ENCODE peak calls at places on chromosomes 13 and 19, in ten cellular contexts. One of them, this sample, is unnamed.

GRCh38 chr13:50244355-50244912 is 229.2 kb downstream of the KCNRG start:
- DNase-seq in Peyer's patch: no peak
- DNase-seq in esophagus squamous epithelium: no peak
- DNase-seq in body of pancreas: no peak
- DNase-seq in breast epithelium: no peak
- DNase-seq in tibial nerve: no peak
- DNase-seq in transverse colon: no peak
- DNase-seq in left ventricle myocardium inferior: no peak
- DNase-seq in K562: no peak
- DNase-seq in astrocyte: peak; percentile 16
- DNase-seq in this sample: no peak

GRCh38 chr13:103640617-103641016 is 574.4 kb upstream of the SLC10A2 start:
- DNase-seq in Peyer's patch: no peak
- DNase-seq in esophagus squamous epithelium: no peak
- DNase-seq in body of pancreas: no peak
- DNase-seq in breast epithelium: no peak
- DNase-seq in tibial nerve: no peak
- DNase-seq in transverse colon: no peak
- DNase-seq in left ventricle myocardium inferior: no peak
- DNase-seq in K562: no peak
- DNase-seq in astrocyte: no peak
- DNase-seq in this sample: no peak

GRCh38 chr13:50893211-50893852 is 16.3 kb upstream of the RNASEH2B start:
- DNase-seq in Peyer's patch: no peak
- DNase-seq in esophagus squamous epithelium: no peak
- DNase-seq in body of pancreas: no peak
- DNase-seq in breast epithelium: no peak
- DNase-seq in tibial nerve: no peak
- DNase-seq in transverse colon: no peak
- DNase-seq in left ventricle myocardium inferior: no peak
- DNase-seq in K562: no peak
- DNase-seq in astrocyte: peak; percentile 16
- DNase-seq in this sample: no peak

GRCh38 chr19:17232258-17232657 is 6.2 kb downstream of the OCEL1 start:
- DNase-seq in Peyer's patch: no peak
- DNase-seq in esophagus squamous epithelium: no peak
- DNase-seq in body of pancreas: no peak
- DNase-seq in breast epithelium: no peak
- DNase-seq in tibial nerve: no peak
- DNase-seq in transverse colon: no peak
- DNase-seq in left ventricle myocardium inferior: no peak
- DNase-seq in K562: no peak
- DNase-seq in astrocyte: no peak
- DNase-seq in this sample: no peak

GRCh38 chr19:51093510-51094345 is 11.0 kb upstream of the KLK14 start:
- DNase-seq in Peyer's patch: no peak
- DNase-seq in esophagus squamous epithelium: no peak
- DNase-seq in body of pancreas: no peak
- DNase-seq in breast epithelium: no peak
- DNase-seq in tibial nerve: no peak
- DNase-seq in transverse colon: no peak
- DNase-seq in left ventricle myocardium inferior: no peak
- DNase-seq in K562: no peak
- DNase-seq in astrocyte: no peak
- DNase-seq in this sample: no peak

GRCh38 chr13:30341815-30342570 is 34.6 kb upstream of the KATNAL1 start:
- DNase-seq in Peyer's patch: peak; percentile 76
- DNase-seq in esophagus squamous epithelium: no peak
- DNase-seq in body of pancreas: peak; percentile 75
- DNase-seq in breast epithelium: peak; percentile 93
- DNase-seq in tibial nerve: peak; percentile 70
- DNase-seq in transverse colon: peak; percentile 76
- DNase-seq in left ventricle myocardium inferior: peak; percentile 89
- DNase-seq in K562: no peak
- DNase-seq in astrocyte: peak; percentile 95
- DNase-seq in this sample: peak; percentile 68

GRCh38 chr13:45327253-45327954 is 13.6 kb downstream of the TPT1 start:
- DNase-seq in Peyer's patch: no peak
- DNase-seq in esophagus squamous epithelium: no peak
- DNase-seq in body of pancreas: no peak
- DNase-seq in breast epithelium: no peak
- DNase-seq in tibial nerve: no peak
- DNase-seq in transverse colon: no peak
- DNase-seq in left ventricle myocardium inferior: no peak
- DNase-seq in K562: no peak
- DNase-seq in astrocyte: no peak
- DNase-seq in this sample: no peak

GRCh38 chr19:16232568-16232967 is 34.9 kb downstream of the AP1M1 start:
- DNase-seq in Peyer's patch: no peak
- DNase-seq in esophagus squamous epithelium: no peak
- DNase-seq in body of pancreas: no peak
- DNase-seq in breast epithelium: no peak
- DNase-seq in tibial nerve: peak; percentile 10
- DNase-seq in transverse colon: no peak
- DNase-seq in left ventricle myocardium inferior: no peak
- DNase-seq in K562: no peak
- DNase-seq in astrocyte: no peak
- DNase-seq in this sample: no peak

GRCh38 chr19:8174706-8175105 is 25.3 kb upstream of the FBN3 start:
- DNase-seq in Peyer's patch: no peak
- DNase-seq in esophagus squamous epithelium: no peak
- DNase-seq in body of pancreas: no peak
- DNase-seq in breast epithelium: peak; percentile 30
- DNase-seq in tibial nerve: no peak
- DNase-seq in transverse colon: no peak
- DNase-seq in left ventricle myocardium inferior: no peak
- DNase-seq in K562: no peak
- DNase-seq in astrocyte: peak; percentile 69
- DNase-seq in this sample: no peak

GRCh38 chr13:63425131-63425530 is 2009.5 kb upstream of the PCDH20 start:
- DNase-seq in Peyer's patch: no peak
- DNase-seq in esophagus squamous epithelium: no peak
- DNase-seq in body of pancreas: no peak
- DNase-seq in breast epithelium: no peak
- DNase-seq in tibial nerve: no peak
- DNase-seq in transverse colon: no peak
- DNase-seq in left ventricle myocardium inferior: no peak
- DNase-seq in K562: no peak
- DNase-seq in astrocyte: peak; percentile 36
- DNase-seq in this sample: no peak

DNA sequence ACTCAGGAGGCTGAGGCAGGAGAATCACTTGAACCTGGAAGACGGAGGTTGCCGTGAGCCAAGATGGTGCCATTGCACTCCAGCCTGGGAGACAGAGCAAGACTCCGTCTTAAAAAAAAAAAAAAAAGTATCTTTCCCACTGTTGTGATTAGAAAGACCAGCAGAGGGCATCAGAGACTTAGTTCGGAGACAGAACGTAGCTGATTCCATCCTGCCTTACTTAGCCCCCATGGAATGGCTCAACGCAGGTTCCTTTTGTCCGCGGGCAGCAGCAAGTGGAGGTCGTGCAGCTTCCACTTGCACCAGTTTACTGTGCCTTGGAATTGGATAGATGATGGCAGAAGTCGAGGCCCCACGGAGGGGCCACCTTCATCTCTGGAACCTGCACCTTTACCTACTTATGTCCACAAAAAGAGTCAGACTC is 8.1 kb downstream of the TIMM29 start:
- DNase-seq in Peyer's patch: peak; percentile 70
- DNase-seq in esophagus squamous epithelium: no peak
- DNase-seq in body of pancreas: peak; percentile 55
- DNase-seq in breast epithelium: no peak
- DNase-seq in tibial nerve: no peak
- DNase-seq in transverse colon: peak; percentile 40
- DNase-seq in left ventricle myocardium inferior: no peak
- DNase-seq in K562: peak; percentile 73
- DNase-seq in astrocyte: peak; percentile 66
- DNase-seq in this sample: peak; percentile 81
- H3K4me1 ChIP-seq in Peyer's patch: no peaks in the 10 kb centered on the region
- H3K4me1 ChIP-seq in esophagus squamous epithelium: peaks cover 9% of the 10 kb centered on the region
- H3K4me1 ChIP-seq in body of pancreas: peaks cover 39% of the 10 kb centered on the region
- H3K4me1 ChIP-seq in breast epithelium: peaks cover 7% of the 10 kb centered on the region
- H3K4me1 ChIP-seq in tibial nerve: no peaks in the 10 kb centered on the region
- H3K4me1 ChIP-seq in transverse colon: no peaks in the 10 kb centered on the region
- H3K4me1 ChIP-seq in left ventricle myocardium inferior: peaks cover 7% of the 10 kb centered on the region
- H3K4me1 ChIP-seq in K562: peaks cover 20% of the 10 kb centered on the region
- H3K4me1 ChIP-seq in astrocyte: peaks cover 5% of the 10 kb centered on the region
- H3K4me1 ChIP-seq in this sample: peaks cover 9% of the 10 kb centered on the region

GRCh38 chr19:31258211-31259052 is 90.8 kb downstream of the TSHZ3 start:
- DNase-seq in Peyer's patch: no peak
- DNase-seq in esophagus squamous epithelium: no peak
- DNase-seq in body of pancreas: no peak
- DNase-seq in breast epithelium: no peak
- DNase-seq in tibial nerve: no peak
- DNase-seq in transverse colon: no peak
- DNase-seq in left ventricle myocardium inferior: no peak
- DNase-seq in K562: no peak
- DNase-seq in astrocyte: no peak
- DNase-seq in this sample: no peak
- TF ChIP-seq CTCF in Peyer's patch: no peak
- TF ChIP-seq CTCF in esophagus squamous epithelium: no peak
- TF ChIP-seq CTCF in body of pancreas: no peak
- TF ChIP-seq CTCF in breast epithelium: no peak
- TF ChIP-seq CTCF in tibial nerve: no peak
- TF ChIP-seq CTCF in transverse colon: no peak
- TF ChIP-seq CTCF in left ventricle myocardium inferior: no peak
- TF ChIP-seq CTCF in K562: no peak
- TF ChIP-seq CTCF in astrocyte: no peak
- TF ChIP-seq CTCF in this sample: no peak

DNA sequence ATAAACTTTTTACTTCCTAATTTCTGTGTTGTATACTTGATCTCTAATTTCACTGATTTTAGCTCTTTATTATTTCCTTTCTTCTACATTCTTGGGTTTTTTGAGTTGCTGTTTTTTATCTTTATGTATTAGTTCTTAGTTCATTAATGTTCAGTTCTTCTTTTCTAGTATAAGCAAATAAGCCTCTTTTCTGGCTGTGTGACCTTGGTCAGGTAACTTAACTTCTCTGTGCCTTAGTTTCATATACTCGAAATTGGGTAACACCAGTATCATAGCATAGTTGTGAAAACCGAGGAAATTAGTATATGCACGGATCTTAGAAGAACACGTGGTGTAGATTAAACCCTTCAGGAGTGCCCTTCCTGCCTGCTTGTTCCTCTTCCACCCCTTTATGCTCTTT is 130.2 kb upstream of the C1QTNF9B start:
- DNase-seq in Peyer's patch: no peak
- DNase-seq in esophagus squamous epithelium: no peak
- DNase-seq in body of pancreas: no peak
- DNase-seq in breast epithelium: no peak
- DNase-seq in tibial nerve: no peak
- DNase-seq in transverse colon: no peak
- DNase-seq in left ventricle myocardium inferior: no peak
- DNase-seq in K562: no peak
- DNase-seq in astrocyte: no peak
- DNase-seq in this sample: no peak
- H3K36me3 ChIP-seq in Peyer's patch: no peaks in the 10 kb centered on the region
- H3K36me3 ChIP-seq in esophagus squamous epithelium: no peaks in the 10 kb centered on the region
- H3K36me3 ChIP-seq in body of pancreas: no peaks in the 10 kb centered on the region
- H3K36me3 ChIP-seq in breast epithelium: no peaks in the 10 kb centered on the region
- H3K36me3 ChIP-seq in tibial nerve: no peaks in the 10 kb centered on the region
- H3K36me3 ChIP-seq in transverse colon: no peaks in the 10 kb centered on the region
- H3K36me3 ChIP-seq in left ventricle myocardium inferior: no peaks in the 10 kb centered on the region
- H3K36me3 ChIP-seq in K562: no peaks in the 10 kb centered on the region
- H3K36me3 ChIP-seq in astrocyte: no peaks in the 10 kb centered on the region
- H3K36me3 ChIP-seq in this sample: no peaks in the 10 kb centered on the region

GRCh38 chr19:2050991-2051770 is at the start of gene MKNK2:
- DNase-seq in Peyer's patch: peak; percentile 96
- DNase-seq in esophagus squamous epithelium: peak; percentile 68
- DNase-seq in body of pancreas: peak; percentile 92
- DNase-seq in breast epithelium: peak; percentile 87
- DNase-seq in tibial nerve: peak; percentile 89
- DNase-seq in transverse colon: peak; percentile 94
- DNase-seq in left ventricle myocardium inferior: peak; percentile 92
- DNase-seq in K562: peak; percentile 97
- DNase-seq in astrocyte: peak; percentile 35
- DNase-seq in this sample: peak; percentile 96
- H3K4me1 ChIP-seq in Peyer's patch: peaks cover 57% of the 10 kb centered on the region
- H3K4me1 ChIP-seq in esophagus squamous epithelium: peaks cover 81% of the 10 kb centered on the region
- H3K4me1 ChIP-seq in body of pancreas: peaks cover 80% of the 10 kb centered on the region
- H3K4me1 ChIP-seq in breast epithelium: peaks cover 50% of the 10 kb centered on the region
- H3K4me1 ChIP-seq in tibial nerve: peaks cover 57% of the 10 kb centered on the region
- H3K4me1 ChIP-seq in transverse colon: peaks cover 59% of the 10 kb centered on the region
- H3K4me1 ChIP-seq in left ventricle myocardium inferior: peaks cover 89% of the 10 kb centered on the region
- H3K4me1 ChIP-seq in K562: peaks cover 78% of the 10 kb centered on the region
- H3K4me1 ChIP-seq in astrocyte: peaks cover 30% of the 10 kb centered on the region
- H3K4me1 ChIP-seq in this sample: peaks cover 66% of the 10 kb centered on the region

GRCh38 chr13:111278258-111278657 is 42.2 kb upstream of the TEX29 start:
- DNase-seq in Peyer's patch: no peak
- DNase-seq in esophagus squamous epithelium: no peak
- DNase-seq in body of pancreas: no peak
- DNase-seq in breast epithelium: no peak
- DNase-seq in tibial nerve: no peak
- DNase-seq in transverse colon: no peak
- DNase-seq in left ventricle myocardium inferior: no peak
- DNase-seq in K562: no peak
- DNase-seq in astrocyte: no peak
- DNase-seq in this sample: no peak

GRCh38 chr13:111279253-111279652 is 41.2 kb upstream of the TEX29 start:
- DNase-seq in Peyer's patch: no peak
- DNase-seq in esophagus squamous epithelium: no peak
- DNase-seq in body of pancreas: no peak
- DNase-seq in breast epithelium: no peak
- DNase-seq in tibial nerve: no peak
- DNase-seq in transverse colon: no peak
- DNase-seq in left ventricle myocardium inferior: no peak
- DNase-seq in K562: no peak
- DNase-seq in astrocyte: no peak
- DNase-seq in this sample: no peak

GRCh38 chr13:111275382-111275781 is 45.1 kb upstream of the TEX29 start:
- DNase-seq in Peyer's patch: no peak
- DNase-seq in esophagus squamous epithelium: no peak
- DNase-seq in body of pancreas: no peak
- DNase-seq in breast epithelium: no peak
- DNase-seq in tibial nerve: no peak
- DNase-seq in transverse colon: no peak
- DNase-seq in left ventricle myocardium inferior: no peak
- DNase-seq in K562: no peak
- DNase-seq in astrocyte: no peak
- DNase-seq in this sample: no peak

GRCh38 chr13:111278711-111279110 is 41.7 kb upstream of the TEX29 start:
- DNase-seq in Peyer's patch: no peak
- DNase-seq in esophagus squamous epithelium: no peak
- DNase-seq in body of pancreas: no peak
- DNase-seq in breast epithelium: no peak
- DNase-seq in tibial nerve: no peak
- DNase-seq in transverse colon: no peak
- DNase-seq in left ventricle myocardium inferior: no peak
- DNase-seq in K562: no peak
- DNase-seq in astrocyte: no peak
- DNase-seq in this sample: no peak

GRCh38 chr13:111275995-111276618 is 44.3 kb upstream of the TEX29 start:
- DNase-seq in Peyer's patch: no peak
- DNase-seq in esophagus squamous epithelium: no peak
- DNase-seq in body of pancreas: no peak
- DNase-seq in breast epithelium: no peak
- DNase-seq in tibial nerve: no peak
- DNase-seq in transverse colon: no peak
- DNase-seq in left ventricle myocardium inferior: no peak
- DNase-seq in K562: no peak
- DNase-seq in astrocyte: no peak
- DNase-seq in this sample: no peak
- TF ChIP-seq CTCF in Peyer's patch: no peak
- TF ChIP-seq CTCF in esophagus squamous epithelium: no peak
- TF ChIP-seq CTCF in body of pancreas: no peak
- TF ChIP-seq CTCF in breast epithelium: no peak
- TF ChIP-seq CTCF in tibial nerve: no peak
- TF ChIP-seq CTCF in transverse colon: no peak
- TF ChIP-seq CTCF in left ventricle myocardium inferior: no peak
- TF ChIP-seq CTCF in K562: no peak
- TF ChIP-seq CTCF in astrocyte: no peak
- TF ChIP-seq CTCF in this sample: no peak